ENCODE peak calls at places on chromosome X, in six cellular contexts. E, O, R, N, G and Z are unnamed samples.

GRCh38 chrX:1657367-1658082 is 42.7 kb downstream of the ASMT start:
- DNase-seq in O (no peak), E (peak; percentile 6), R (no peak), G (no peak), N (peak; percentile 99), Z (peak; percentile 72)

GRCh38 chrX:115093206-115093605 is 75.8 kb upstream of the IL13RA2 start:
- DNase-seq in R (no peak), G (no peak), N (no peak), E (no peak), O (no peak), Z (no peak)

GRCh38 chrX:153642313-153642654 is 4.7 kb upstream of the DUSP9 start:
- DNase-seq in N (no peak), R (peak; percentile 41), O (peak; percentile 31), G (no peak), E (peak; percentile 42), Z (peak; percentile 46)

GRCh38 chrX:47637546-47638195 is 7.9 kb upstream of the CFP start:
- DNase-seq in G (peak; percentile 25), N (no peak), R (peak; percentile 72), O (peak; percentile 84), E (no peak), Z (peak; percentile 93)

GRCh38 chrX:118702741-118703140 is 24.7 kb upstream of the IL13RA1 start:
- DNase-seq in E (no peak), O (no peak), N (no peak), G (no peak), R (no peak), Z (no peak)

GRCh38 chrX:131789664-131790063 is 233.4 kb upstream of the STK26 start:
- DNase-seq in E (no peak), R (no peak), O (no peak), N (no peak), G (no peak), Z (no peak)

GRCh38 chrX:68462653-68463052 is 29.4 kb upstream of the OPHN1 start:
- DNase-seq in R (peak; percentile 60), E (peak; percentile 14), O (no peak), G (no peak), N (peak; percentile 19), Z (peak; percentile 64)

GRCh38 chrX:53317365-53318069 is 36.1 kb upstream of the IQSEC2 start:
- DNase-seq in O (peak; percentile 72), N (peak; percentile 40), R (peak; percentile 71), E (peak; percentile 49), G (peak; percentile 62), Z (peak; percentile 87)

GRCh38 chrX:40284852-40285251 is 187.1 kb upstream of the BCOR start:
- DNase-seq in E (no peak), O (no peak), G (no peak), N (no peak), R (no peak), Z (no peak)

GRCh38 chrX:129782015-129782495 is 2.3 kb downstream of the SASH3 start:
- DNase-seq in R (no peak), E (no peak), O (no peak), N (no peak), G (no peak), Z (no peak)

GRCh38 chrX:134688839-134689238 is 30.6 kb upstream of the PLAC1 start:
- DNase-seq in R (no peak), G (no peak), N (no peak), E (no peak), O (no peak), Z (no peak)

GRCh38 chrX:19875051-19875432 is 12.4 kb downstream of the SH3KBP1 start:
- DNase-seq in N (no peak), R (no peak), E (no peak), O (no peak), G (no peak), Z (no peak)

GRCh38 chrX:71253253-71254091 is 468 bp downstream of the ZMYM3 start:
- DNase-seq in R (peak; percentile 55), G (peak; percentile 15), N (peak; percentile 29), E (peak; percentile 3), O (peak; percentile 68), Z (peak; percentile 56)

GRCh38 chrX:20388594-20388993 is 121.9 kb upstream of the RPS6KA3 start:
- DNase-seq in N (no peak), E (no peak), O (no peak), G (no peak), R (no peak), Z (no peak)

GRCh38 chrX:78997870-78998558 is 52.8 kb downstream of the P2RY10 start:
- DNase-seq in E (no peak), N (no peak), O (no peak), G (peak; percentile 4), R (peak; percentile 0), Z (no peak)

GRCh38 chrX:38271154-38271716 is 50.6 kb upstream of the SRPX start:
- DNase-seq in O (no peak), R (no peak), E (no peak), G (no peak), N (no peak), Z (no peak)

GRCh38 chrX:10486373-10486772 is 134.0 kb downstream of the MID1 start:
- DNase-seq in G (no peak), R (no peak), E (no peak), O (no peak), N (no peak), Z (no peak)

GRCh38 chrX:134388161-134389109 is 71.5 kb upstream of the HPRT1 start:
- DNase-seq in R (no peak), N (no peak), O (no peak), E (no peak), G (no peak), Z (no peak)

GRCh38 chrX:13430136-13430827 is 110.4 kb upstream of the ATXN3L start:
- DNase-seq in R (no peak), O (no peak), G (no peak), E (no peak), N (no peak), Z (peak; percentile 10)

GRCh38 chrX:17818729-17819128 is 42.4 kb downstream of the RAI2 start:
- DNase-seq in R (no peak), E (no peak), N (no peak), G (no peak), O (no peak), Z (no peak)